ENCODE peak calls at places on chromosome 4, in five cellular contexts. L is CD4-positive, alpha-beta T cell; U is thoracic aorta; Q is cerebellum; P is activated naive CD4-positive, alpha-beta T cell treated with anti-CD3 and anti-CD28 coated beads, Interleukin-2, amount 10 ng/mL, durations not matched to agents 7 days and 5 days. R is an unnamed sample.

GRCh38 chr4:93182722-93183121 is 645.8 kb upstream of the ATOH1 start:
- DNase-seq in P (no peak), Q (no peak), L (no peak), U (no peak), R (no peak)

GRCh38 chr4:1575418-1576199 is 108.5 kb downstream of the FAM53A start:
- DNase-seq in P (no peak), U (no peak), L (peak), Q (no peak), R (no peak)

GRCh38 chr4:141913928-141914327 is 277.5 kb downstream of the IL15 start:
- DNase-seq in U (no peak), P (no peak), L (no peak), Q (no peak), R (no peak)

GRCh38 chr4:81885016-81885415 is 413.3 kb upstream of the RASGEF1B start:
- DNase-seq in L (no peak), U (no peak), Q (no peak), P (no peak), R (no peak)

GRCh38 chr4:124262211-124263179 is 450.0 kb downstream of the ANKRD50 start:
- DNase-seq in P (peak), Q (peak), U (peak), L (peak), R (peak)

GRCh38 chr4:113637363-113637762 is 124.2 kb downstream of the CAMK2D start:
- DNase-seq in P (no peak), Q (no peak), U (no peak), L (no peak), R (no peak)

GRCh38 chr4:155085843-155086530 is 122.4 kb upstream of the NPY2R start:
- DNase-seq in U (no peak), L (no peak), P (no peak), Q (no peak), R (no peak)

GRCh38 chr4:186920486-186920885 is 196.8 kb upstream of the FAT1 start:
- DNase-seq in L (no peak), U (no peak), Q (no peak), P (no peak), R (no peak)

GRCh38 chr4:121165206-121165605 is 1.1 kb upstream of the TNIP3 start:
- DNase-seq in Q (no peak), L (no peak), U (no peak), P (no peak), R (no peak)

GRCh38 chr4:108375434-108375833 is 206.7 kb upstream of the LEF1 start:
- DNase-seq in P (no peak), U (no peak), Q (no peak), L (no peak), R (no peak)

GRCh38 chr4:173420324-173420752 is 21.4 kb upstream of the SCRG1 start:
- DNase-seq in P (no peak), Q (peak), U (no peak), L (no peak), R (peak)

GRCh38 chr4:102726068-102726467 is 34.7 kb downstream of the MANBA start:
- DNase-seq in P (no peak), U (no peak), Q (no peak), L (no peak), R (no peak)

GRCh38 chr4:138204507-138204906 is 37.6 kb downstream of the SLC7A11 start:
- DNase-seq in P (no peak), U (no peak), L (no peak), Q (no peak), R (no peak)

GRCh38 chr4:128286474-128287158 is 997 bp downstream of the PGRMC2 start:
- DNase-seq in L (peak), Q (no peak), P (peak), U (no peak), R (peak)

GRCh38 chr4:126513596-126513995 is 1119.2 kb upstream of the INTU start:
- DNase-seq in U (no peak), Q (no peak), L (no peak), P (no peak), R (no peak)

GRCh38 chr4:108301583-108302256 is 133.0 kb upstream of the LEF1 start:
- DNase-seq in P (no peak), L (no peak), Q (no peak), U (no peak), R (no peak)